ENCODE peak calls at places on chromosomes 1 and 21, in ten cellular contexts. W is astrocyte of the spinal cord, A is tibial nerve, F is suprapubic skin, T is HAP-1, Q is heart left ventricle, G is BJ, O is A549, R is tibial artery, K is cardiac muscle cell. D is an unnamed sample.

GRCh38 chr1:193069748-193070394 is 10.5 kb downstream of the RO60 start:
- DNase-seq in O (peak), T (no peak), F (no peak), A (no peak), W (peak), G (no peak), K (peak), Q (no peak), R (no peak), D (peak)

GRCh38 chr1:93753766-93754763 is 72.4 kb upstream of the BCAR3 start:
- DNase-seq in K (peak), T (no peak), G (peak), O (peak), Q (no peak), F (no peak), W (peak), R (no peak), A (no peak), D (peak)

GRCh38 chr1:156707486-156708244 is 2.3 kb upstream of the CRABP2 start:
- DNase-seq in F (peak), A (peak), W (no peak), O (no peak), K (peak), T (no peak), G (no peak), R (no peak), Q (no peak), D (peak)

GRCh38 chr1:97337250-97338030 is 583.4 kb downstream of the DPYD start:
- DNase-seq in K (no peak), O (no peak), R (no peak), G (no peak), Q (no peak), W (no peak), F (no peak), T (no peak), A (no peak), D (peak)

GRCh38 chr1:240148333-240148732 is 56.6 kb downstream of the FMN2 start:
- DNase-seq in A (no peak), R (no peak), F (no peak), O (no peak), G (no peak), Q (no peak), W (no peak), K (no peak), T (no peak), D (no peak)

GRCh38 chr1:19811206-19811851 is 3.8 kb downstream of the RNF186 start:
- DNase-seq in O (peak), T (peak), K (peak), Q (no peak), F (no peak), G (no peak), R (no peak), A (no peak), W (peak), D (peak)

GRCh38 chr1:3014443-3015268 is 6.6 kb upstream of the ACTRT2 start:
- DNase-seq in O (no peak), K (no peak), T (no peak), G (no peak), A (no peak), Q (no peak), R (peak), W (no peak), F (peak), D (no peak)

GRCh38 chr1:121522061-121522759 is 337.4 kb downstream of the SRGAP2C start:
- DNase-seq in Q (no peak), A (no peak), W (no peak), K (no peak), G (no peak), T (no peak), R (no peak), F (no peak), O (peak), D (no peak)

GRCh38 chr1:23559985-23560755 is 869 bp upstream of the ID3 start:
- DNase-seq in O (no peak), Q (no peak), A (no peak), R (no peak), F (peak), T (no peak), G (no peak), W (no peak), K (peak), D (no peak)

GRCh38 chr1:5887436-5888290 is 104.6 kb downstream of the NPHP4 start:
- DNase-seq in R (no peak), Q (no peak), W (no peak), O (no peak), T (no peak), K (no peak), G (no peak), A (no peak), F (no peak), D (no peak)

GRCh38 chr1:173915596-173915995 is 1.5 kb downstream of the SERPINC1 start:
- DNase-seq in W (no peak), G (no peak), K (no peak), Q (no peak), A (no peak), T (no peak), O (no peak), F (no peak), R (no peak), D (no peak)

GRCh38 chr21:33976082-33976979 is 60.7 kb upstream of the ATP5PO start:
- DNase-seq in K (peak), O (peak), F (no peak), A (no peak), G (peak), T (peak), R (peak), W (peak), Q (peak), D (peak)

GRCh38 chr1:14064649-14065442 is 364.9 kb downstream of the PRDM2 start:
- DNase-seq in A (no peak), R (no peak), W (no peak), O (no peak), T (no peak), Q (no peak), G (no peak), F (no peak), K (no peak), D (no peak)

GRCh38 chr1:58180537-58180936 is 366.0 kb downstream of the OMA1 start:
- DNase-seq in W (no peak), A (no peak), F (no peak), T (no peak), R (no peak), O (no peak), G (no peak), K (no peak), Q (no peak), D (no peak)

GRCh38 chr1:82923957-82924356 is 1075.0 kb downstream of the TTLL7 start:
- DNase-seq in W (no peak), A (no peak), R (no peak), T (no peak), G (no peak), F (no peak), K (no peak), Q (no peak), O (no peak), D (no peak)

GRCh38 chr1:228063251-228064191 is 19.0 kb upstream of the ARF1 start:
- DNase-seq in A (no peak), W (no peak), T (no peak), F (peak), Q (no peak), G (no peak), R (no peak), O (no peak), K (no peak), D (no peak)

GRCh38 chr21:33854604-33855003 is 61.0 kb downstream of the ATP5PO start:
- DNase-seq in F (no peak), K (peak), O (peak), Q (no peak), R (no peak), A (no peak), W (no peak), T (no peak), G (no peak), D (no peak)

GRCh38 chr1:208475951-208476824 is 232.0 kb upstream of the PLXNA2 start:
- DNase-seq in R (no peak), W (peak), K (peak), T (no peak), A (no peak), Q (peak), G (no peak), F (no peak), O (peak), D (peak)

GRCh38 chr1:71656902-71657301 is 576.1 kb upstream of the ZRANB2 start:
- DNase-seq in T (no peak), R (no peak), K (peak), G (no peak), W (peak), O (no peak), Q (no peak), F (no peak), A (no peak), D (peak)

GRCh38 chr1:215071078-215071477 is 11.5 kb upstream of the KCNK2 start:
- DNase-seq in R (no peak), T (no peak), O (no peak), A (no peak), W (no peak), G (no peak), K (no peak), F (no peak), Q (no peak), D (no peak)

GRCh38 chr1:59434336-59434735 is 137.4 kb downstream of the FGGY start:
- DNase-seq in A (no peak), W (no peak), Q (no peak), F (no peak), O (no peak), R (no peak), K (no peak), G (no peak), T (no peak), D (peak)

GRCh38 chr1:48047116-48047515 is 49.9 kb upstream of the TRABD2B start:
- DNase-seq in K (peak), A (no peak), F (no peak), R (no peak), Q (no peak), W (no peak), O (no peak), T (no peak), G (no peak), D (no peak)

GRCh38 chr21:44485254-44485793 is 30.0 kb downstream of the LRRC3 start:
- DNase-seq in K (no peak), W (peak), T (no peak), R (no peak), Q (no peak), G (no peak), O (peak), A (peak), F (no peak), D (peak)

GRCh38 chr1:153880024-153880423 is 42.7 kb downstream of the GATAD2B start:
- DNase-seq in Q (no peak), K (no peak), O (no peak), A (no peak), W (no peak), G (no peak), R (no peak), F (no peak), T (no peak), D (no peak)

GRCh38 chr21:45887121-45887611 is 94.4 kb upstream of the COL6A1 start:
- DNase-seq in Q (no peak), F (no peak), W (peak), O (no peak), T (no peak), R (no peak), G (no peak), K (peak), A (no peak), D (peak)

GRCh38 chr1:118147542-118147941 is 37.5 kb downstream of the SPAG17 start:
- DNase-seq in W (peak), A (no peak), K (peak), Q (no peak), O (no peak), G (peak), R (no peak), T (no peak), F (no peak), D (peak)

GRCh38 chr1:29944253-29944652 is 707.9 kb downstream of the PTPRU start:
- DNase-seq in W (no peak), O (no peak), T (no peak), A (no peak), F (no peak), G (no peak), K (no peak), R (no peak), Q (no peak), D (no peak)

GRCh38 chr1:75136158-75136815 is 2.1 kb downstream of the LHX8 start:
- DNase-seq in A (no peak), T (no peak), O (peak), K (no peak), G (no peak), Q (no peak), W (no peak), R (no peak), F (no peak), D (no peak)

GRCh38 chr1:75136921-75137641 is 2.9 kb downstream of the LHX8 start:
- DNase-seq in O (peak), G (no peak), R (no peak), Q (no peak), F (no peak), W (no peak), K (peak), A (no peak), T (no peak), D (peak)

GRCh38 chr1:75134656-75134938 is 409 bp downstream of the LHX8 start:
- DNase-seq in Q (no peak), O (no peak), G (no peak), R (no peak), A (no peak), F (no peak), T (no peak), K (no peak), W (no peak), D (no peak)

GRCh38 chr1:75134939-75135828 is 996 bp downstream of the LHX8 start:
- DNase-seq in W (peak), K (peak), T (no peak), G (no peak), R (no peak), F (no peak), O (peak), A (no peak), Q (no peak), D (peak)

DNA sequence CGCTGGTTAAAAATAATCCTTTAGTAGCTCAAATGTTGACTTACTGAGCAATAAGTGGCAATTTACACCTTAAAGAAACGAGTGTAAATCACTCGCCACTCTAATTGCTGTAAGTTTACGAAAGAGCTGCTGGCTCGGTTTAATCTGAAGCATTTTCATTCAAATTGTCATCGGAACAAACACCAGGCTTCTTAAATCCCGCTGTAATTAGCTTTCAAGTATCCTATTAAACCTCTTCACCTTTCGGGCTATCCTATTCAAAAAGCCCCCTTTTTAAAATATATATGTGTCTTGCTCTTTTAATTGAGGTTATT is 1.6 kb downstream of the LHX8 start:
- DNase-seq in K (no peak), T (peak), Q (no peak), R (no peak), O (peak), W (no peak), F (no peak), G (no peak), A (no peak), D (no peak)
- H3K4me3 ChIP-seq in K (peak), T (no peak), Q (peak), R (peak), O (peak), W (no peak), F (peak), G (no peak), A (peak), D (no peak)

GRCh38 chr1:180926164-180926981 is 13.7 kb downstream of the KIAA1614 start:
- DNase-seq in K (peak), A (no peak), T (no peak), G (no peak), R (no peak), Q (peak), W (peak), O (no peak), F (no peak), D (peak)
- H3K4me3 ChIP-seq in K (no peak), A (no peak), T (no peak), G (no peak), R (no peak), Q (peak), W (no peak), O (no peak), F (no peak), D (no peak)

GRCh38 chr1:202160377-202160940 is at the start of gene PTPN7:
- DNase-seq in T (no peak), K (no peak), W (no peak), O (no peak), R (no peak), Q (no peak), A (no peak), F (no peak), G (no peak), D (no peak)
- H3K4me3 ChIP-seq in T (no peak), K (no peak), W (no peak), O (no peak), R (no peak), Q (peak), A (no peak), F (peak), G (no peak), D (no peak)

GRCh38 chr1:224435999-224436398 is 1.4 kb upstream of the WDR26 start:
- DNase-seq in G (no peak), K (no peak), Q (no peak), W (no peak), F (no peak), T (no peak), R (no peak), A (no peak), O (no peak), D (no peak)
- H3K4me3 ChIP-seq in G (no peak), K (no peak), Q (no peak), W (no peak), F (peak), T (no peak), R (no peak), A (no peak), O (no peak), D (no peak)

GRCh38 chr1:39129514-39129913 is 75.0 kb upstream of the MACF1 start:
- DNase-seq in O (peak), R (no peak), A (no peak), W (peak), Q (no peak), K (peak), F (no peak), T (no peak), G (no peak), D (peak)
- H3K4me3 ChIP-seq in O (no peak), R (no peak), A (no peak), W (no peak), Q (no peak), K (no peak), F (no peak), T (no peak), G (no peak), D (no peak)

DNA sequence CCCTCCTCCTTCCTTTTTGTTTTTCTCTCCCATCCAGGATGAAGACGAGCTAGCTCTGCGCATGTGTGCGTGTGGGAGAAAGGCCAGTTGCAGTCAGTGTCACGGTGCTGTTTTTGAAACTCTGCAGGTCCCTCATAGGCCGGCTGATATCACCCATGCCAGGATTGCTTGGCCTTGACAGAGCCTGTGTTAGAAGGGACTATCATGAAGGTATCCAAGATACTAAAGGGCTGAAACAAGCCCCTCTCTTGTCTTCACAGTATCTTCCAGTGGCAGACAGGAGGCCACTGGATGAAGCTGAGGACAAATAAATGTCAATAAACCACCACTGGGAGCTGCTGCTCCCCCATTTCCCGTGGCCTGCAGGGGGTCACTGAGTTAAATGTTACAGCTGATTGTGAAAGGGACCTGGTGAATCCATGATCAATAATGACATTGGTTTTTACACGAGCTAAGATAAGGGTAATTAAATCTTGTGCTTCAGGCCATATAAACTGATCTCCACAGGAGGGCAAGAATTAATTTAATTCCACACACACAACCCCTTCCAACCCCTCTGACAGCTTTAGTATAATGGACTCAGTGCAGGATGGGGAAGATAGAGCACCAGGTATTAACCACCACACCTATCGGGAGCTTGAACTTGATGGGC is 64.6 kb upstream of the TARBP1 start:
- DNase-seq in R (no peak), O (no peak), Q (peak), K (no peak), G (no peak), W (no peak), T (no peak), A (no peak), F (peak), D (no peak)
- H3K4me3 ChIP-seq in R (no peak), O (no peak), Q (no peak), K (no peak), G (no peak), W (no peak), T (no peak), A (no peak), F (no peak), D (no peak)

GRCh38 chr1:15852036-15852827 is 4.7 kb downstream of the SPEN start:
- DNase-seq in A (no peak), W (peak), O (no peak), K (no peak), F (no peak), G (no peak), T (peak), Q (no peak), R (no peak), D (peak)

GRCh38 chr1:15849775-15850449 is 2.4 kb downstream of the SPEN start:
- DNase-seq in K (peak), T (peak), F (peak), R (peak), O (peak), Q (peak), A (no peak), W (peak), G (no peak), D (peak)

GRCh38 chr1:15851251-15852035 is 3.9 kb downstream of the SPEN start:
- DNase-seq in K (no peak), G (no peak), Q (no peak), A (no peak), W (no peak), F (peak), O (no peak), R (peak), T (peak), D (peak)

GRCh38 chr1:15848929-15849774 is 1.6 kb downstream of the SPEN start:
- DNase-seq in T (peak), A (peak), K (peak), O (peak), G (peak), R (peak), W (peak), F (peak), Q (peak), D (peak)

DNA sequence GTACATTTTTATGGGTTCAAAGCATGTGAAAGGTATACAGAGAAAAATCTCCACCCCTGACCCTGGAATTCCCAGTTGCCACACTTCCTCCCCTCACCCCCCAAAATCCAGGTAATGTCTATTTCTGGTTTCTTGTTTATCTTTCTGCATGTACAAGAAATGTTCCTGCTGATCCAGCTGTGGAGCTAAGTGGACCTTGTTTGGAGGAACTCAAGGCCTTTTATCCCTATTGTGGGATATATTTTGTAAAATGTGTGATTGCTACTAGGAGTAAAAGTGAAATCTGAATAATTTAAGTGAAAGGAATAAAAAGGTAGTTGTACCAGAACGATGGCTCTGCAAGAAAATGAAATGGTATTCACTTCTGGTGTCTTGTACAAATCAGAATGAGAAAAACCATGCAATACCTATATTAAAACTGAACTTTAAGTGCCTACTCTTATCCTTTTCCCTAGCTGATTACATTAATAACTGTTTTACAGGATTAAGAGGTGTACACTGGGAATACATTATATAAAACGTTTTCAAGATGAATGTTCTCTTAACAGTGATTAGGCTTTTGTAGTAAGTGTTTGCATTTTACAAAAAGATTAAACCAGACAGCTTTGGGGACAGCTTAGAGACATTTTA is 3.1 kb downstream of the SPEN start:
- DNase-seq in W (peak), F (no peak), R (no peak), A (no peak), K (no peak), T (peak), O (no peak), Q (no peak), G (no peak), D (no peak)
- H3K4me3 ChIP-seq in W (peak), F (peak), R (peak), A (peak), K (peak), T (peak), O (peak), Q (peak), G (peak), D (peak)